ENCODE peak calls at places on chromosomes 11 and 22, in nine cellular contexts. One of them, this sample, is unnamed.

GRCh38 chr11:63710476-63711217 is 29.3 kb downstream of the RTN3 start:
- DNase-seq in right lobe of liver: no peak
- DNase-seq in pancreas: no peak
- DNase-seq in brain microvascular endothelial cell: peak; percentile 89
- DNase-seq in spleen: no peak
- DNase-seq in CD8-positive, alpha-beta T cell: no peak
- DNase-seq in psoas muscle: no peak
- DNase-seq in A549: peak; percentile 18
- DNase-seq in stomach: no peak
- DNase-seq in this sample: no peak

GRCh38 chr11:951507-951906 is 25.8 kb downstream of the AP2A2 start:
- DNase-seq in right lobe of liver: no peak
- DNase-seq in pancreas: no peak
- DNase-seq in brain microvascular endothelial cell: no peak
- DNase-seq in spleen: no peak
- DNase-seq in CD8-positive, alpha-beta T cell: no peak
- DNase-seq in psoas muscle: no peak
- DNase-seq in A549: no peak
- DNase-seq in stomach: no peak
- DNase-seq in this sample: no peak

GRCh38 chr11:79043726-79044125 is 397.1 kb downstream of the TENM4 start:
- DNase-seq in right lobe of liver: no peak
- DNase-seq in pancreas: no peak
- DNase-seq in brain microvascular endothelial cell: no peak
- DNase-seq in spleen: no peak
- DNase-seq in CD8-positive, alpha-beta T cell: no peak
- DNase-seq in psoas muscle: no peak
- DNase-seq in A549: no peak
- DNase-seq in stomach: no peak
- DNase-seq in this sample: no peak

GRCh38 chr11:2741377-2742131 is 41.8 kb upstream of the KCNQ1OT1 start:
- DNase-seq in right lobe of liver: no peak
- DNase-seq in pancreas: peak; percentile 34
- DNase-seq in brain microvascular endothelial cell: peak; percentile 63
- DNase-seq in spleen: peak; percentile 64
- DNase-seq in CD8-positive, alpha-beta T cell: no peak
- DNase-seq in psoas muscle: peak; percentile 11
- DNase-seq in A549: peak; percentile 16
- DNase-seq in stomach: no peak
- DNase-seq in this sample: no peak

GRCh38 chr11:103683581-103683980 is 352.9 kb upstream of the DDI1 start:
- DNase-seq in right lobe of liver: no peak
- DNase-seq in pancreas: no peak
- DNase-seq in brain microvascular endothelial cell: peak; percentile 82
- DNase-seq in spleen: no peak
- DNase-seq in CD8-positive, alpha-beta T cell: no peak
- DNase-seq in psoas muscle: no peak
- DNase-seq in A549: no peak
- DNase-seq in stomach: no peak
- DNase-seq in this sample: no peak

GRCh38 chr11:134561348-134561720 is 149.3 kb upstream of the B3GAT1 start:
- DNase-seq in right lobe of liver: peak; percentile 27
- DNase-seq in pancreas: no peak
- DNase-seq in brain microvascular endothelial cell: no peak
- DNase-seq in spleen: peak; percentile 59
- DNase-seq in CD8-positive, alpha-beta T cell: no peak
- DNase-seq in psoas muscle: no peak
- DNase-seq in A549: no peak
- DNase-seq in stomach: no peak
- DNase-seq in this sample: no peak

GRCh38 chr11:120424970-120425332 is 86.6 kb upstream of the GRIK4 start:
- DNase-seq in right lobe of liver: peak; percentile 54
- DNase-seq in pancreas: no peak
- DNase-seq in brain microvascular endothelial cell: no peak
- DNase-seq in spleen: no peak
- DNase-seq in CD8-positive, alpha-beta T cell: no peak
- DNase-seq in psoas muscle: no peak
- DNase-seq in A549: no peak
- DNase-seq in stomach: no peak
- DNase-seq in this sample: no peak

GRCh38 chr11:10379022-10379421 is 74.1 kb downstream of the ADM start:
- DNase-seq in right lobe of liver: no peak
- DNase-seq in pancreas: no peak
- DNase-seq in brain microvascular endothelial cell: no peak
- DNase-seq in spleen: no peak
- DNase-seq in CD8-positive, alpha-beta T cell: no peak
- DNase-seq in psoas muscle: no peak
- DNase-seq in A549: no peak
- DNase-seq in stomach: no peak
- DNase-seq in this sample: no peak

GRCh38 chr11:102114032-102114431 is 3.8 kb downstream of the YAP1 start:
- DNase-seq in right lobe of liver: no peak
- DNase-seq in pancreas: no peak
- DNase-seq in brain microvascular endothelial cell: no peak
- DNase-seq in spleen: no peak
- DNase-seq in CD8-positive, alpha-beta T cell: no peak
- DNase-seq in psoas muscle: no peak
- DNase-seq in A549: peak; percentile 13
- DNase-seq in stomach: no peak
- DNase-seq in this sample: no peak

GRCh38 chr11:11740081-11740702 is 101.6 kb upstream of the USP47 start:
- DNase-seq in right lobe of liver: no peak
- DNase-seq in pancreas: no peak
- DNase-seq in brain microvascular endothelial cell: no peak
- DNase-seq in spleen: no peak
- DNase-seq in CD8-positive, alpha-beta T cell: no peak
- DNase-seq in psoas muscle: no peak
- DNase-seq in A549: no peak
- DNase-seq in stomach: no peak
- DNase-seq in this sample: no peak

GRCh38 chr11:120550007-120550406 is 38.5 kb downstream of the GRIK4 start:
- DNase-seq in right lobe of liver: no peak
- DNase-seq in pancreas: no peak
- DNase-seq in brain microvascular endothelial cell: no peak
- DNase-seq in spleen: no peak
- DNase-seq in CD8-positive, alpha-beta T cell: no peak
- DNase-seq in psoas muscle: no peak
- DNase-seq in A549: no peak
- DNase-seq in stomach: no peak
- DNase-seq in this sample: no peak

GRCh38 chr11:87114093-87114492 is 76.4 kb downstream of the TMEM135 start:
- DNase-seq in right lobe of liver: no peak
- DNase-seq in pancreas: no peak
- DNase-seq in brain microvascular endothelial cell: no peak
- DNase-seq in spleen: no peak
- DNase-seq in CD8-positive, alpha-beta T cell: no peak
- DNase-seq in psoas muscle: no peak
- DNase-seq in A549: no peak
- DNase-seq in stomach: no peak
- DNase-seq in this sample: no peak

DNA sequence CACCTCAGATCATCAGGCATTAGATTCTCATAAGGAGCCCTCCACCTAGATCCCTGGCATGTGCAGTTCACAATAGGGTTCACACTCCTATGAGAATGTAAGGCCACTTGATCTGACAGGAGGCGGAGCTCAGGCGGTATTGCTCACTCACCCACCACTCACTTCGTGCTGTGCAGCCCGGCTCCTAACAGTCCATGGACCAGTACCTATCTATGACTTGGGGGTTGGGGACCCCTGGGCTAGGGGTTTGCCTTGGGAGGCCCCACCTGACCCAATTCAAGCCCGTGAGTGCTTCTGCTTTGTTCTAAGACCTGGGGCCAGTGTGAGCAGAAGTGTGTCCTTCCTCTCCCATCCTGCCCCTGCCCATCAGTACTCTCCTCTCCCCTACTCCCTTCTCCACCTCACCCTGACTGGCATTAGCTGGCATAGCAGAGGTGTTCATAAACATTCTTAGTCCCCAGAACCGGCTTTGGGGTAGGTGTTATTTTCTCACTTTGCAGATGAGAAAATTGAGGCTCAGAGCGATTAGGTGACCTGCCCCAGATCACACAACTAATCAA is 2.2 kb downstream of the APOC3 start:
- DNase-seq in right lobe of liver: peak; percentile 48
- DNase-seq in pancreas: no peak
- DNase-seq in brain microvascular endothelial cell: no peak
- DNase-seq in spleen: peak; percentile 47
- DNase-seq in CD8-positive, alpha-beta T cell: no peak
- DNase-seq in psoas muscle: no peak
- DNase-seq in A549: no peak
- DNase-seq in stomach: no peak
- DNase-seq in this sample: no peak
- TF ChIP-seq CTCF in right lobe of liver: no peak
- TF ChIP-seq CTCF in pancreas: no peak
- TF ChIP-seq CTCF in brain microvascular endothelial cell: no peak
- TF ChIP-seq CTCF in spleen: no peak
- TF ChIP-seq CTCF in CD8-positive, alpha-beta T cell: no peak
- TF ChIP-seq CTCF in psoas muscle: no peak
- TF ChIP-seq CTCF in A549: no peak
- TF ChIP-seq CTCF in stomach: no peak
- TF ChIP-seq CTCF in this sample: no peak

DNA sequence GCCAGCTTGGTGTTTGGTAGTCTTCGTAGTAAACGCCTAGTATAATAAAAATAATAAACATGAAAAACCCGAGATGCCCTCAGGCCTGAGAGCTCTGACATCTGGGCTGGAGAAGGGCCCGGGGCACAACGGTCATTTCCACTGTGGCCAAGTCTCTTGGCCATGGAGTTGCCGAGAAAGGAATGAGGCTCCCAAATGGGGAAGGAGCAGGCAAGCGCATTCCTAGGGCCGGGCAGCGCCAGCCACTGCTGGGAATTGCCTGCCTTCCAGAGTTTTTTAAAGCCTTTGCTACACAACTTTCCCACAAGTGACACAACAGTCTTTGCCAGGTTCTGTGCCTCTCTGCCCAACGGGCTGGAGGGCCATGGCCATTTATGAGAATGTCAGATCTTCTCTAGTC is 103.4 kb downstream of the NAV2 start:
- DNase-seq in right lobe of liver: no peak
- DNase-seq in pancreas: peak; percentile 62
- DNase-seq in brain microvascular endothelial cell: no peak
- DNase-seq in spleen: no peak
- DNase-seq in CD8-positive, alpha-beta T cell: no peak
- DNase-seq in psoas muscle: no peak
- DNase-seq in A549: no peak
- DNase-seq in stomach: no peak
- DNase-seq in this sample: no peak
- H3K27ac ChIP-seq in right lobe of liver: no peak overlapping the region
- H3K27ac ChIP-seq in pancreas: peak overlapping the region; percentile 15
- H3K27ac ChIP-seq in brain microvascular endothelial cell: no peak overlapping the region
- H3K27ac ChIP-seq in spleen: no peak overlapping the region
- H3K27ac ChIP-seq in CD8-positive, alpha-beta T cell: no peak overlapping the region
- H3K27ac ChIP-seq in psoas muscle: no peak overlapping the region
- H3K27ac ChIP-seq in A549: no peak overlapping the region
- H3K27ac ChIP-seq in stomach: no peak overlapping the region
- H3K27ac ChIP-seq in this sample: no peak overlapping the region

GRCh38 chr11:97009613-97010012 is 619.8 kb downstream of the JRKL start:
- DNase-seq in right lobe of liver: no peak
- DNase-seq in pancreas: no peak
- DNase-seq in brain microvascular endothelial cell: no peak
- DNase-seq in spleen: no peak
- DNase-seq in CD8-positive, alpha-beta T cell: no peak
- DNase-seq in psoas muscle: no peak
- DNase-seq in A549: no peak
- DNase-seq in stomach: no peak
- DNase-seq in this sample: no peak
- TF ChIP-seq CTCF in right lobe of liver: no peak
- TF ChIP-seq CTCF in pancreas: no peak
- TF ChIP-seq CTCF in brain microvascular endothelial cell: no peak
- TF ChIP-seq CTCF in spleen: no peak
- TF ChIP-seq CTCF in CD8-positive, alpha-beta T cell: no peak
- TF ChIP-seq CTCF in psoas muscle: no peak
- TF ChIP-seq CTCF in A549: no peak
- TF ChIP-seq CTCF in stomach: no peak
- TF ChIP-seq CTCF in this sample: no peak

GRCh38 chr11:7575841-7576451 is 62.1 kb downstream of the PPFIBP2 start:
- DNase-seq in right lobe of liver: no peak
- DNase-seq in pancreas: no peak
- DNase-seq in brain microvascular endothelial cell: no peak
- DNase-seq in spleen: no peak
- DNase-seq in CD8-positive, alpha-beta T cell: no peak
- DNase-seq in psoas muscle: no peak
- DNase-seq in A549: peak; percentile 56
- DNase-seq in stomach: peak; percentile 74
- DNase-seq in this sample: peak; percentile 37

GRCh38 chr11:7573558-7574296 is 59.9 kb downstream of the PPFIBP2 start:
- DNase-seq in right lobe of liver: peak; percentile 78
- DNase-seq in pancreas: no peak
- DNase-seq in brain microvascular endothelial cell: no peak
- DNase-seq in spleen: no peak
- DNase-seq in CD8-positive, alpha-beta T cell: no peak
- DNase-seq in psoas muscle: no peak
- DNase-seq in A549: peak; percentile 47
- DNase-seq in stomach: peak; percentile 62
- DNase-seq in this sample: no peak

GRCh38 chr11:7573193-7573557 is 59.4 kb downstream of the PPFIBP2 start:
- DNase-seq in right lobe of liver: no peak
- DNase-seq in pancreas: no peak
- DNase-seq in brain microvascular endothelial cell: no peak
- DNase-seq in spleen: no peak
- DNase-seq in CD8-positive, alpha-beta T cell: no peak
- DNase-seq in psoas muscle: no peak
- DNase-seq in A549: no peak
- DNase-seq in stomach: no peak
- DNase-seq in this sample: no peak

GRCh38 chr11:7576671-7577225 is 62.9 kb downstream of the PPFIBP2 start:
- DNase-seq in right lobe of liver: no peak
- DNase-seq in pancreas: no peak
- DNase-seq in brain microvascular endothelial cell: no peak
- DNase-seq in spleen: no peak
- DNase-seq in CD8-positive, alpha-beta T cell: no peak
- DNase-seq in psoas muscle: peak; percentile 39
- DNase-seq in A549: no peak
- DNase-seq in stomach: no peak
- DNase-seq in this sample: peak; percentile 50

GRCh38 chr11:7574491-7575129 is 60.8 kb downstream of the PPFIBP2 start:
- DNase-seq in right lobe of liver: no peak
- DNase-seq in pancreas: no peak
- DNase-seq in brain microvascular endothelial cell: no peak
- DNase-seq in spleen: no peak
- DNase-seq in CD8-positive, alpha-beta T cell: no peak
- DNase-seq in psoas muscle: no peak
- DNase-seq in A549: no peak
- DNase-seq in stomach: no peak
- DNase-seq in this sample: no peak
- H3K27ac ChIP-seq in right lobe of liver: peak overlapping the region; percentile 84
- H3K27ac ChIP-seq in pancreas: no peak overlapping the region
- H3K27ac ChIP-seq in brain microvascular endothelial cell: no peak overlapping the region
- H3K27ac ChIP-seq in spleen: peak overlapping the region; percentile 7
- H3K27ac ChIP-seq in CD8-positive, alpha-beta T cell: no peak overlapping the region
- H3K27ac ChIP-seq in psoas muscle: peak overlapping the region; percentile 27
- H3K27ac ChIP-seq in A549: peak overlapping the region; percentile 85
- H3K27ac ChIP-seq in stomach: peak overlapping the region; percentile 85
- H3K27ac ChIP-seq in this sample: no peak overlapping the region

GRCh38 chr22:24108073-24108472 is 73.2 kb upstream of the SUSD2 start:
- DNase-seq in right lobe of liver: no peak
- DNase-seq in pancreas: no peak
- DNase-seq in brain microvascular endothelial cell: no peak
- DNase-seq in spleen: no peak
- DNase-seq in CD8-positive, alpha-beta T cell: no peak
- DNase-seq in psoas muscle: no peak
- DNase-seq in A549: no peak
- DNase-seq in stomach: no peak
- DNase-seq in this sample: no peak
- TF ChIP-seq CTCF in right lobe of liver: no peak
- TF ChIP-seq CTCF in pancreas: no peak
- TF ChIP-seq CTCF in brain microvascular endothelial cell: no peak
- TF ChIP-seq CTCF in spleen: no peak
- TF ChIP-seq CTCF in CD8-positive, alpha-beta T cell: no peak
- TF ChIP-seq CTCF in psoas muscle: no peak
- TF ChIP-seq CTCF in A549: no peak
- TF ChIP-seq CTCF in stomach: no peak
- TF ChIP-seq CTCF in this sample: no peak

This sample was measured in heart right ventricle.